ENCODE peak calls at places on chromosome 3, in ten cellular contexts. U is stimulated activated CD4-positive, alpha-beta T cell treated with anti-CD3 and anti-CD28 coated beads, TNF-alpha, amount 100 ng/mL, for 4 hours; Q is stimulated activated CD8-positive, alpha-beta memory T cell treated with anti-CD3 and anti-CD28 coated beads, Interleukin-4, amount 100 ng/mL, for 4 hours; Z is substantia nigra; V is Ammon's horn; A is A172; H is amniotic stem cell; X is fibroblast of the aortic adventitia; D is skeletal muscle cell; B is COR-L47. N is an unnamed sample.

GRCh38 chr3:172098698-172099494 is 59.5 kb downstream of the FNDC3B start:
- DNase-seq in U (no peak), Q (no peak), Z (no peak), V (no peak), A (no peak), H (no peak), X (no peak), D (no peak), B (no peak), N (no peak)

GRCh38 chr3:139318431-139318816 is 25.4 kb upstream of the MRPS22 start:
- DNase-seq in U (no peak), Q (no peak), Z (no peak), V (no peak), A (no peak), H (no peak), X (no peak), D (no peak), B (peak), N (no peak)

GRCh38 chr3:131501949-131502348 is 822 bp downstream of the MRPL3 start:
- DNase-seq in U (no peak), Q (no peak), Z (no peak), V (no peak), A (no peak), H (no peak), X (peak), D (no peak), B (no peak), N (no peak)

GRCh38 chr3:24519368-24520100 is 24.9 kb upstream of the THRB start:
- DNase-seq in U (no peak), Q (no peak), Z (no peak), V (peak), A (no peak), H (no peak), X (no peak), D (no peak), B (peak), N (no peak)

GRCh38 chr3:140972833-140973232 is 31.2 kb downstream of the SLC25A36 start:
- DNase-seq in U (no peak), Q (no peak), Z (no peak), V (no peak), A (peak), H (no peak), X (peak), D (no peak), B (peak), N (peak)

GRCh38 chr3:159669024-159669476 is 319.6 kb upstream of the IL12A start:
- DNase-seq in U (no peak), Q (no peak), Z (no peak), V (no peak), A (peak), H (no peak), X (peak), D (peak), B (no peak), N (peak)

GRCh38 chr3:27422617-27423016 is 53.4 kb upstream of the NEK10 start:
- DNase-seq in U (no peak), Q (no peak), Z (no peak), V (no peak), A (no peak), H (no peak), X (no peak), D (no peak), B (no peak), N (no peak)

GRCh38 chr3:11335056-11335608 is 62.9 kb downstream of the ATG7 start:
- DNase-seq in U (no peak), Q (no peak), Z (no peak), V (peak), A (peak), H (peak), X (peak), D (peak), B (peak), N (peak)

GRCh38 chr3:55718475-55718874 is 231.4 kb upstream of the WNT5A start:
- DNase-seq in U (no peak), Q (no peak), Z (no peak), V (no peak), A (peak), H (no peak), X (peak), D (peak), B (no peak), N (no peak)

GRCh38 chr3:141729240-141729639 is 8.9 kb upstream of the RNF7 start:
- DNase-seq in U (no peak), Q (no peak), Z (no peak), V (no peak), A (no peak), H (no peak), X (no peak), D (no peak), B (no peak), N (no peak)

GRCh38 chr3:32371466-32372212 is 20.0 kb upstream of the CMTM7 start:
- DNase-seq in U (no peak), Q (no peak), Z (no peak), V (no peak), A (no peak), H (no peak), X (no peak), D (no peak), B (no peak), N (no peak)

GRCh38 chr3:129664040-129664646 is 57.7 kb upstream of the PLXND1 start:
- DNase-seq in U (no peak), Q (no peak), Z (no peak), V (no peak), A (peak), H (no peak), X (no peak), D (no peak), B (no peak), N (no peak)

GRCh38 chr3:170180107-170180951 is 1.2 kb downstream of the PHC3 start:
- DNase-seq in U (no peak), Q (no peak), Z (no peak), V (peak), A (peak), H (no peak), X (peak), D (no peak), B (no peak), N (no peak)